ENCODE peak calls at places on chromosomes 5 and 9, in four cellular contexts. B, T, E and D are unnamed samples.

GRCh38 chr5:15499528-15500325 is at the start of gene FBXL7:
- DNase-seq in B (peak), T (peak), E (no peak), D (peak)

GRCh38 chr9:105681724-105682123 is 12.6 kb upstream of the TMEM38B start:
- DNase-seq in B (no peak), T (no peak), E (no peak), D (no peak)

GRCh38 chr5:141889282-141889871 is 11.2 kb upstream of the PCDH1 start:
- DNase-seq in B (no peak), T (peak), E (no peak), D (no peak)

GRCh38 chr5:160209917-160210316 is 19.4 kb upstream of the FABP6 start:
- DNase-seq in B (no peak), T (no peak), E (no peak), D (no peak)

GRCh38 chr5:172706796-172707195 is 64.2 kb downstream of the DUSP1 start:
- DNase-seq in B (no peak), T (no peak), E (no peak), D (no peak)

GRCh38 chr5:43073597-43074546 is 33.8 kb upstream of the ANXA2R start:
- DNase-seq in B (peak), T (peak), E (peak), D (no peak)

GRCh38 chr5:119368238-119368630 is 12.4 kb downstream of the TNFAIP8 start:
- DNase-seq in B (no peak), T (peak), E (peak), D (no peak)

GRCh38 chr5:1462358-1462757 is 17.1 kb upstream of the SLC6A3 start:
- DNase-seq in B (no peak), T (no peak), E (no peak), D (no peak)

GRCh38 chr5:143536364-143536763 is 132.9 kb upstream of the NR3C1 start:
- DNase-seq in B (no peak), T (no peak), E (no peak), D (peak)

GRCh38 chr9:110143969-110144545 is 63.9 kb downstream of the C9orf152 start:
- DNase-seq in B (no peak), T (peak), E (no peak), D (no peak)

GRCh38 chr9:121915304-121915625 is 177.8 kb downstream of the TTLL11 start:
- DNase-seq in B (no peak), T (no peak), E (no peak), D (no peak)

GRCh38 chr9:106405871-106406435 is 457.0 kb upstream of the ZNF462 start:
- DNase-seq in B (no peak), T (no peak), E (no peak), D (no peak)

GRCh38 chr9:112755059-112755458 is 4.5 kb downstream of the SNX30 start:
- DNase-seq in B (no peak), T (no peak), E (no peak), D (no peak)

GRCh38 chr5:142290574-142291299 is 34.1 kb downstream of the SPRY4 start:
- DNase-seq in B (no peak), T (no peak), E (no peak), D (no peak)

GRCh38 chr9:3200331-3200774 is 325.4 kb downstream of the RFX3 start:
- DNase-seq in B (no peak), T (no peak), E (no peak), D (no peak)

GRCh38 chr9:95088421-95089161 is 228.9 kb downstream of the FANCC start:
- DNase-seq in B (no peak), T (no peak), E (no peak), D (no peak)

GRCh38 chr5:1099931-1100651 is 11.8 kb downstream of the SLC12A7 start:
- DNase-seq in B (no peak), T (no peak), E (no peak), D (no peak)

GRCh38 chr5:126066795-126067321 is 356.4 kb upstream of the GRAMD2B start:
- DNase-seq in B (no peak), T (no peak), E (no peak), D (no peak)

GRCh38 chr9:114902773-114903589 is 27.4 kb downstream of the TNFSF8 start:
- DNase-seq in B (peak), T (no peak), E (peak), D (no peak)

GRCh38 chr5:74657165-74657564 is 16.6 kb upstream of the ENC1 start:
- DNase-seq in B (no peak), T (no peak), E (no peak), D (no peak)

GRCh38 chr5:10471672-10472071 is 30.0 kb downstream of the ROPN1L start:
- DNase-seq in B (no peak), T (no peak), E (no peak), D (no peak)

GRCh38 chr5:137341831-137342230 is 157.3 kb downstream of the SPOCK1 start:
- DNase-seq in B (no peak), T (no peak), E (no peak), D (no peak)

GRCh38 chr9:78424299-78424698 is 127.4 kb downstream of the PSAT1 start:
- DNase-seq in B (no peak), T (no peak), E (no peak), D (no peak)

GRCh38 chr9:18798106-18798505 is 234.9 kb downstream of the SAXO1 start:
- DNase-seq in B (no peak), T (no peak), E (no peak), D (no peak)

GRCh38 chr5:116456036-116456435 is 118.6 kb downstream of the SEMA6A start:
- DNase-seq in B (no peak), T (no peak), E (no peak), D (no peak)

GRCh38 chr9:130825051-130825651 is 9.9 kb upstream of the ABL1 start:
- DNase-seq in B (peak), T (no peak), E (no peak), D (no peak)

GRCh38 chr9:113940077-113940476 is 64.0 kb downstream of the ZNF618 start:
- DNase-seq in B (no peak), T (no peak), E (no peak), D (no peak)

GRCh38 chr5:568061-568781 is 43.9 kb upstream of the CEP72 start:
- DNase-seq in B (peak), T (no peak), E (no peak), D (no peak)

GRCh38 chr9:86126998-86127972 is 27.9 kb upstream of the GOLM1 start:
- DNase-seq in B (no peak), T (peak), E (no peak), D (no peak)

GRCh38 chr9:128180447-128180846 is 10.9 kb downstream of the CIZ1 start:
- DNase-seq in B (no peak), T (no peak), E (no peak), D (no peak)

GRCh38 chr9:109408759-109409462 is 88.1 kb upstream of the EPB41L4B start:
- DNase-seq in B (no peak), T (no peak), E (no peak), D (no peak)

GRCh38 chr5:102762095-102762534 is 7.0 kb downstream of the PAM start:
- DNase-seq in B (no peak), T (peak), E (no peak), D (no peak)

GRCh38 chr5:113673041-113673440 is 159.5 kb downstream of the YTHDC2 start:
- DNase-seq in B (no peak), T (no peak), E (no peak), D (no peak)

GRCh38 chr5:98791928-98792580 is 18.6 kb downstream of the RGMB start:
- DNase-seq in B (no peak), T (no peak), E (no peak), D (no peak)

DNA sequence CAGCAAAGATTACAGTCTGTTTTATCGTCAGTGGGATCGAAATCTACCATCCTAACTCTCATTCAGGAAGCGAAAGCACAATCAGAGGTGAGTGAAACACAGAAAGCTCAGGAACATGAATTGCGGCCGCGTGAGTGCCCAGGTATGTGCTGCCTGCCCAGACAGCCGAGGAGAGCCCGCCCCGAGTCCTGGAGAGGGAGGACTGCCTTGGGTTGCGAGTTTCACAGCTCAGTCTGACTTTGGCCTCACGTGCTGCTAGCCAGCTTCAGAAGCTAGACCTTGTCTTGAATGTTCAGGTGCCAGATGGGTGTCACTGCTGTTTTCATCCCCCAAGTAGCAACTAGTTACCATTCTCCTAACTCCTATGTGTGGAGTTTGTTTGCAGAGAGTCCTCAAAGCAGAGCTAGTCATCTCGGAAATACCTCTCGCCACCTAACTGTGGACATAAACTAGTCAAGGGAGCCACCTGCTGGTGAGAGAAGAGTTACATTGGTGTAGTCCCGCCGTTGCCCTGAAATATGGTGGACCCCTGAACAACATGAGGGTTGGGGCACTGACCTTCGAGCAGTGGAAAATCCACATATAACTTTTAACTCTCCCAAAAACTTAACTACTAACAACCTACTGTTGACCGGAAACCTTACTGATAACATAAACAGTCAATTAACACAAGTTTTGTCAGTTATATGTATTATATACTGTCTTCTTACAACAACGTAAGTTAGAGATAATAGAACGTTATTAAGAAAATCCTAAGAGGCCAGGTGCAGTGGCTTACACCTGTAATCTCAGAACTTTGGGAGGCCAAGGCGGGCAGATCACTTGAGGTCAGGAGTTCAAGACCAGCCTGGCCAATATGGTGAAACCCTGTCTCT is 80.9 kb downstream of the GOLPH3 start:
- DNase-seq in B (no peak), T (peak), E (peak), D (peak)
- TF ChIP-seq CTCF in B (peak), T (peak), E (peak), D (no peak)

GRCh38 chr9:135479469-135480052 is at the start of gene PPP1R26:
- DNase-seq in B (no peak), T (no peak), E (no peak), D (no peak)

GRCh38 chr9:135478858-135479468 is 619 bp upstream of the PPP1R26 start:
- DNase-seq in B (no peak), T (no peak), E (no peak), D (no peak)

GRCh38 chr9:135476981-135477380 is 2.6 kb upstream of the PPP1R26 start:
- DNase-seq in B (no peak), T (no peak), E (no peak), D (no peak)

GRCh38 chr9:135476561-135476960 is 3.0 kb upstream of the PPP1R26 start:
- DNase-seq in B (no peak), T (no peak), E (no peak), D (no peak)

DNA sequence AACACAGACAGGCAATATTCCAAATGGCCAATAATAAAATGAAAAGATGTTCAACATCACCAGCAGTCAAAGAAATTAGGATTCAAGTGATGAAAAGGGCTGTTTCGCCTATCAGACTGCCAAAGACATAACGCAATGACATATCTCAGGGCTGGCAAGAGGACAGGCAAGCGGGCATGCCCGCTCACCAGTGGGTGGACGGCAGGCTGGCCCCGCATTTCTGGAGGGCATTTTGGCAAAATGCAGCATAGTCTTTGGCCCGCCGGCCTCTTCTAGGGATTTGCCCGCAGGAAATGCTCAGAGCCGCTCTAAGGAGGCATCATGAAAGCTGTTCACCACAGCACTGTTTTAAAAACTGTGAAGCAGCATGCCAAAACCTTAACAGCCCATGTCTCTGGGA is 1.4 kb upstream of the PPP1R26 start:
- DNase-seq in B (no peak), T (no peak), E (no peak), D (no peak)
- TF ChIP-seq CTCF in B (no peak), T (no peak), E (no peak), D (no peak)

GRCh38 chr5:168648016-168648415 is 68.8 kb upstream of the PANK3 start:
- DNase-seq in B (no peak), T (no peak), E (no peak), D (no peak)

GRCh38 chr5:168645195-168645594 is 66.0 kb upstream of the PANK3 start:
- DNase-seq in B (no peak), T (no peak), E (no peak), D (no peak)

GRCh38 chr5:168648576-168648975 is 69.4 kb upstream of the PANK3 start:
- DNase-seq in B (no peak), T (no peak), E (no peak), D (no peak)

GRCh38 chr5:168646335-168646734 is 67.2 kb upstream of the PANK3 start:
- DNase-seq in B (no peak), T (no peak), E (no peak), D (no peak)

GRCh38 chr5:168647083-168647482 is 67.9 kb upstream of the PANK3 start:
- DNase-seq in B (no peak), T (no peak), E (no peak), D (no peak)
- TF ChIP-seq CTCF in B (no peak), T (no peak), E (no peak), D (no peak)

GRCh38 chr5:127872494-127872893 is 169.3 kb downstream of the CCDC192 start:
- DNase-seq in B (no peak), T (no peak), E (no peak), D (no peak)

GRCh38 chr5:127876384-127876783 is 173.2 kb downstream of the CCDC192 start:
- DNase-seq in B (no peak), T (no peak), E (no peak), D (no peak)

GRCh38 chr5:127875235-127876021 is 172.2 kb downstream of the CCDC192 start:
- DNase-seq in B (no peak), T (peak), E (no peak), D (no peak)

GRCh38 chr5:127878174-127878750 is 175.1 kb downstream of the CCDC192 start:
- DNase-seq in B (no peak), T (peak), E (no peak), D (no peak)
- TF ChIP-seq CTCF in B (peak), T (peak), E (no peak), D (no peak)